ENCODE peak calls at places on chromosomes 13 and 19, in six cellular contexts. Q, V, E, T, D and P are unnamed samples.

GRCh38 chr13:30125422-30126073 is 181.8 kb downstream of the KATNAL1 start:
- DNase-seq in T (peak), E (peak), Q (peak), V (no peak), D (no peak), P (peak)

GRCh38 chr13:30394798-30395191 is 27.5 kb upstream of the UBE2L5 start:
- DNase-seq in D (no peak), T (no peak), V (no peak), E (no peak), Q (peak), P (no peak)

GRCh38 chr13:31947105-31947504 is 84.5 kb upstream of the FRY start:
- DNase-seq in D (no peak), Q (no peak), E (no peak), T (peak), V (no peak), P (no peak)

GRCh38 chr19:54325194-54325621 is 12.2 kb upstream of the LILRA5 start:
- DNase-seq in Q (peak), D (no peak), E (peak), V (no peak), T (peak), P (no peak)

GRCh38 chr19:35318679-35319448 is 10.1 kb upstream of the CD22 start:
- DNase-seq in T (peak), E (peak), Q (peak), D (peak), V (peak), P (peak)

GRCh38 chr19:12938536-12939291 is at the start of gene CALR:
- DNase-seq in E (peak), D (peak), V (no peak), Q (no peak), T (peak), P (no peak)

GRCh38 chr13:20495087-20496023 is 30.3 kb downstream of the CRYL1 start:
- DNase-seq in Q (peak), E (peak), V (no peak), D (peak), T (peak), P (peak)

GRCh38 chr13:77751513-77752456 is 54.3 kb downstream of the SLAIN1 start:
- DNase-seq in T (peak), E (peak), V (no peak), Q (peak), D (no peak), P (no peak)

GRCh38 chr19:50568321-50569022 is at the start of gene LRRC4B:
- DNase-seq in E (no peak), V (no peak), D (no peak), Q (no peak), T (no peak), P (no peak)

GRCh38 chr19:16418597-16418962 is 53.2 kb downstream of the EPS15L1 start:
- DNase-seq in E (no peak), Q (no peak), D (no peak), V (no peak), T (no peak), P (no peak)

GRCh38 chr13:70098669-70099068 is 9.0 kb upstream of the ATXN8OS start:
- DNase-seq in V (no peak), Q (no peak), E (no peak), D (no peak), T (no peak), P (no peak)

GRCh38 chr19:10517760-10518443 is 655 bp upstream of the S1PR5 start:
- DNase-seq in Q (peak), D (no peak), V (no peak), T (no peak), E (peak), P (no peak)

GRCh38 chr13:26017932-26018690 is 33.7 kb downstream of the SHISA2 start:
- DNase-seq in E (no peak), Q (no peak), D (no peak), V (no peak), T (no peak), P (no peak)

GRCh38 chr13:46797468-46798237 is 692 bp upstream of the ESD start:
- DNase-seq in Q (peak), D (no peak), T (no peak), E (no peak), V (no peak), P (no peak)

GRCh38 chr13:46799139-46799538 is 2.2 kb upstream of the ESD start:
- DNase-seq in V (no peak), T (no peak), D (no peak), E (no peak), Q (no peak), P (no peak)

GRCh38 chr13:46795321-46795720 is 1.6 kb downstream of the ESD start:
- DNase-seq in T (no peak), E (no peak), V (no peak), D (no peak), Q (no peak), P (no peak)

GRCh38 chr13:46796129-46796514 is 839 bp downstream of the ESD start:
- DNase-seq in D (no peak), Q (no peak), V (no peak), T (no peak), E (no peak), P (no peak)

DNA sequence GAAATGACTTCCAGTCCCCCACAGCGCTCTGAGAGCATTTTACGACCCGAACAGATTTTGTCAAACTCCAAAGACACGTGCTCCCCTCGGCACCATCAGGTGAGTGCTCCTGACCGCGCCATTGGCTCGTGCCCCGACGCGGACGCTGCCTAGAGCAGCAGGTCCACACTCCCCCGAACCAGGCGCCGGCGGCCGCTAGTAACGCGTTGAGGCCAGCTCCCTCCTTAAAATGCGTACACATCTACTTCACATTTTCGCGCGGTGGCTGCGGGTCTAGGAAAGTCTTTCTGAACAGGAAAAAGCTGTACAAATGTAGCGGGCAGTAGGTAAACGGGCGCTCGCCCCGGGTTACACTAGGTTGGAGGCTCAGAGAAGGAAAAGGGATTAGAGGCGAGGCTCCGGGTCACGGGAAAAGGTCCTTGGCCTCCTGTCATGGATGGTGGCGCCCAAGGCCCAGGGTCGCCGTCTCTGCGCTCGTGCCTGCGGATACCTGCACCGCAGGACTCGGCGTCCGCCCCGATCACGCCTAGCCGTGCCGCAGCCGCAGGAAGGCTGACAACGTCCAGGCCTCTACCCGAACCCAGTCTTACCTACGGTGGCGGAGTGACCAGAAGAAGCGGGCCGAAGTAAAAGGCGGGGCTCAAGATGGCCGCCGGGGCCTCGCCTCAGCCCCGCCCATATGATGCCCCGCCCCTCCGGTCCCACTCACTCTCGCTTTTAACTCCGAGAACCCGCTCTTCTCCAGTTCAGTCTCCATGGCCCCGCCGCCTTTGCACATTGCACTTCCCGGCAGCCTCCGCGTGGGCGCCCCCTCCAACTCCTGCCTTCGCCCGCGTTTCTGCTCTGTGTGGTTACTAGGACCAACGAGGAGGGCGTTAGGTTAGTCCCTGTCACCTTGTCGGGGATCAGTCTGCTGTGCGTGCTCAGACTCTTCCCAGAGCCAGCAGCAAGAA is at the start of gene ESD:
- DNase-seq in E (peak), T (peak), V (peak), D (peak), Q (peak), P (peak)
- TF ChIP-seq POLR2A in E (peak), T (peak), V (no peak), D (peak), Q (peak), P (no peak)

DNA sequence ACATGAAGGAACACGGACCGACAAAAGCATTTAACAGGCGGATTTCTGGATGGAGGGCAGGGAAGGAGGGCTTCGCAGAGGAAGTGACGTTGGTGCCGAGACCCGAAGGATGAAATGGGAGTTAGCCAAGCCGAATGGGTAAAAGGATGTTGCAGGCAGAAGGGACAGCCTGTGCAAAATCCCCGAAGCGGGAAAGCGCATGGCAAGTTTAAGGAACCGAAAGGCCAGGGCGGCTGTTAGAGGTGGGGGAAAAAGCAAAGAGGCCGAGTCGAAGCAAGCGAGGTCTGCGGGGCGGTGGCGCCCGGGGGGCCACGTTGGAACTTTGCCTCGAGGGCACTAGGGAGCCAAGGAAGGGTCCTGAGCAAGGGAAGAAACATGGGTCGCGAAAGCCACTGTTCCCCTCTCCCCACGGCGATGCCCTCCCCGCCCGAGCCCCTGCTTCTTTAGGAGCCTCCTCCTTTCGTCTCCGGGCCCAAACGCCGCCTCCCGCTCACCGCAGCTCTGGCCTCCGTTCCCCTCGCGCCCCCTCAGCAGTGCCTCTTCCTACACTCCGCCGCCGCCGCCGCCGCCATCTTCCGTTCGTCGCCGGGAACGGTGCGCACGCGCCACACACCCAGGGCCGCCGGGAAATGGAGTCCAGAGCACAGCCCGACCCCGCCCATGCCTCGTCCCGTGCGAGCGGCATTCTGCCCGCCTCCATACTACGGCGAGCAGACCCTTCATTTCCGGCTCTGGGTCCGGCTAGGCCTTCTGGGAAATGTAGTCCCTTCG is at the start of gene SYMPK:
- DNase-seq in V (peak), T (peak), E (peak), D (peak), Q (peak), P (peak)
- TF ChIP-seq POLR2A in V (no peak), T (peak), E (peak), D (peak), Q (peak), P (no peak)

GRCh38 chr19:48480151-48480475 is 10.9 kb downstream of the CYTH2 start:
- DNase-seq in V (peak), T (peak), Q (no peak), D (peak), E (no peak), P (peak)
- TF ChIP-seq POLR2A in V (no peak), T (no peak), Q (no peak), D (no peak), E (no peak), P (no peak)

DNA sequence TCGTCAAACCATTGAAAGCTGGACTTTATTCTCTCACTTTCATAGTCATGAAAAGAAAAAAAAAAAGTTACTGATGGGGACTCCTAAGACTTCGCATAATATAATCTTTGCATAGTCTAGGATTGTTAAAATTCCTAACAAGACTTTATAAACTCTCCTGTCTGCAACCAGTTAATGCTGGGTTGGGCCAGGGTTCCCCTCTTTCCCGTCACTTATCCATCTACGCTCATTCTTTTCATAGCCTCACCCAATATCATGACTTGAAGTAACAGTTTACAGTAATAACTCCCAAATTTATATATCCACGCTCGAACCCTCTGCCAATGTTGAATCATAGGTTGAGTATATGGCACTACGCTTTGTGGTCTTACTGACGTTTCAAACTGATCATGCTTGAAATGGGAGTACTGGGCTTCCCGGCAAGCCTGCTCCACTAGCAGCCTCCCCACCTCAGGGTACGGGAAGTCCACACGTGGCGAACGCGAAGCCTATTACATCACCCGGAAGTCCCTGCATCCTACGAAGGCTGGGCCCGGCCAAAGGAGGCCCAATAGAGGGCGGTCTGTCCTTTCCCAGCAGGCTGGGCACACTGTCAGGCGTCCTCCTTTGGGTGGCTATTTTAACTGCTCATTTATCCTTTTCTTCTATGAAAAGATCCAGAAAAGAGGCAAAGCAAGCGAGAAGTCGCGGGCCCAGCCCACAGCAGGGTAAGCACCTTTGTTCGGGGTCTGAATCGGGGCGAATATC is 694 bp upstream of the ZNF460 start:
- DNase-seq in E (peak), V (peak), T (peak), D (peak), Q (peak), P (peak)
- TF ChIP-seq POLR2A in E (peak), V (no peak), T (peak), D (no peak), Q (peak), P (no peak)

DNA sequence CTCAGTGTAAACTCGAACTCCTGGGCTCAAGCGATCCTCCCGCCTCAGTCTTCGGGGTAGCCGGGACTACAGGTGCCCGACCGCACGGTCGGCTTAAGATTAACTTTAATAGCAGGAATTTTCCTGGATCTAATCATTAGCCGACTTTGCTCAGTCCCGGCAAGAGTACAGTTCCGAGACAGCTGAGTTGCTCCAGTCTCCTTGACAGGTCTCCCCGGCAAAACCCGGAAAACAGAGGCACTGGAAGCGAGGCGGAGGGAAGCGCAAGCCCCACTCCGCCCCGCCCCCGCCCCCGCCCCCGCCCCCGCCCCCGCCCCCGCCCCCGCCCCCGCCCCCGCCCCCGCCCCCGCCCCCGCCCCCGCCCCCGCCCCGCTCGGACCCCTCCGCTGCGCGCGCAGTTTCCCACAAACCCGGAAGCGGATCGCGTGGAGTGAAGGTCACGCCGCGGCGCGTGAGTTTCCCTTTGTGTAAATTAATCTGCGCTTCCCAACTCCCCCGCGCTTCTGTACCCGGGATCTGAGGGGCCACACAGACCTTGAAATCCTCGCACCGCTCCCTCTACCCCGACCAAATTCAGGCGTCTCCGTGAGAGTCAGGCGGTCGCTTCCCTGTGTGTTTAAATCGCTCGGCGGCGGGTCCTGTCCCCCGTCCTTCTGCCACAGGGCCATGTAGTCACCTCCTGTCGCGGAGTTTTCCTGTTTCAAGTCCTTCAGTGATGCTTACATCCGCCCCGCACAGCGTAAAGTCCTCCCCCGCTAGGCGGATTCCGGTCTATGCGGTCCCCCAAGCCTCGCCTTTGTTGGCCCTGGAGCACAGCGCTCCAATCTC is at the start of gene ZNF480:
- DNase-seq in T (peak), D (peak), V (peak), E (peak), Q (peak), P (peak)
- TF ChIP-seq POLR2A in T (peak), D (peak), V (no peak), E (peak), Q (peak), P (no peak)

GRCh38 chr19:19642506-19643157 is 825 bp downstream of the GMIP start:
- DNase-seq in V (no peak), T (no peak), D (peak), E (no peak), Q (no peak), P (no peak)
- TF ChIP-seq POLR2A in V (no peak), T (no peak), D (no peak), E (no peak), Q (no peak), P (no peak)

DNA sequence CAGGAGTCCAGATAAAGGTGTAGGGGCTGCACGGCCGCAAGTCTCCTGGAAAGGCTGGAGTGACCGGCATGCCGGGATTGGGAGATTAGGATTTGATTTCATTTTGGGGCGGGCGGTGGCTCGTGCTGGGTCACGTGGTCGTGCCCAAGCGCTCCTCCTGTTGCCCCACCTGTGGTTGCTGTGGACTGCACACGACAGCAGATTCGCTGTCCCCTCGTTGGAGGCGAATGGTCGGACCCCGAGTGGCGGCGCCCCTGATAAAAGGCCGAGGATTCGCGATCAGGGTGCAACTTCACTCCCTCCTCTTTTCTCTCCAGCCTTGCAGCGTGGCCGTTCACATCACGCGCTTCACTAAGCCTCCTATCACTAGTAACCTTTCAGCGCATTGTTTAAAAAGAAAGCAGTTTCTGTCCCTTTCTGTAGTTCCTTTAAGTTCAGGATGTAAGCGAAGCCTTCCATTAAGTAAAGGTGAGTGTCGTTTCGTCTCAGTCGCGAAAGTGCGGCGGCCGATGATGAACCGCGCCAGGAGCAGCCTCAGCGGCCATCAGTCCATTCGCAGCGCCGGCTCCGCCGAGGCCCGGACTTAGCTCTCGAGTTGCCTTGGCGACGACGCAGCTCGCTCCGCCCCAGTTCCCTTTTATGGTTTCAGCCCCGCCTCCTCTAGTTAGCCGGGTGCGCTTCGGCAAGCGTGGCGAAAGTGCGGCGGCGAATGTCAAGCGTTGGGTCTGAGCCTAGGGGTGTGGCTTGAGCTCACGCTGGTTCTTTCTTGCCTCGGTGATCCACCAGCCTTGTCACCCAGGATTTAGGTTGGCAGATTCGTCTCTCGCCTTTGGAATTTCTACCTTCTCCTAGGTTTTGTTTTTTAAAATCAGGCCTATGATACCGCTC is 1.7 kb upstream of the PPP1R37 start:
- DNase-seq in E (peak), Q (peak), D (peak), V (peak), T (peak), P (peak)
- TF ChIP-seq POLR2A in E (no peak), Q (no peak), D (peak), V (no peak), T (peak), P (no peak)